ENCODE peak calls at places on chromosomes 3 and 15, in seven cellular contexts. One of them, this sample, is unnamed.

GRCh38 chr3:142366434-142366833 is 81.4 kb downstream of the XRN1 start:
- DNase-seq in fibroblast of the conjunctiva: no peak
- DNase-seq in anterior cingulate cortex: no peak
- DNase-seq in DMS153: no peak
- DNase-seq in Kasumi-1: peak
- DNase-seq in HTR-8/SVneo: peak
- DNase-seq in left ventricle myocardium superior: no peak
- DNase-seq in this sample: no peak

GRCh38 chr3:57397175-57398026 is 104.9 kb upstream of the ASB14 start:
- DNase-seq in fibroblast of the conjunctiva: peak
- DNase-seq in anterior cingulate cortex: no peak
- DNase-seq in DMS153: peak
- DNase-seq in Kasumi-1: peak
- DNase-seq in HTR-8/SVneo: peak
- DNase-seq in left ventricle myocardium superior: no peak
- DNase-seq in this sample: peak

GRCh38 chr15:40242216-40242599 is 3.3 kb downstream of the PAK6 start:
- DNase-seq in fibroblast of the conjunctiva: no peak
- DNase-seq in anterior cingulate cortex: no peak
- DNase-seq in DMS153: no peak
- DNase-seq in Kasumi-1: no peak
- DNase-seq in HTR-8/SVneo: no peak
- DNase-seq in left ventricle myocardium superior: no peak
- DNase-seq in this sample: no peak

GRCh38 chr15:85335193-85335939 is 45.0 kb upstream of the AKAP13 start:
- DNase-seq in fibroblast of the conjunctiva: no peak
- DNase-seq in anterior cingulate cortex: no peak
- DNase-seq in DMS153: no peak
- DNase-seq in Kasumi-1: no peak
- DNase-seq in HTR-8/SVneo: no peak
- DNase-seq in left ventricle myocardium superior: no peak
- DNase-seq in this sample: no peak

GRCh38 chr3:194321666-194322640 is 29.2 kb downstream of the CPN2 start:
- DNase-seq in fibroblast of the conjunctiva: no peak
- DNase-seq in anterior cingulate cortex: no peak
- DNase-seq in DMS153: peak
- DNase-seq in Kasumi-1: no peak
- DNase-seq in HTR-8/SVneo: no peak
- DNase-seq in left ventricle myocardium superior: no peak
- DNase-seq in this sample: peak

GRCh38 chr15:41870689-41871081 is 23.2 kb downstream of the SPTBN5 start:
- DNase-seq in fibroblast of the conjunctiva: no peak
- DNase-seq in anterior cingulate cortex: no peak
- DNase-seq in DMS153: no peak
- DNase-seq in Kasumi-1: no peak
- DNase-seq in HTR-8/SVneo: peak
- DNase-seq in left ventricle myocardium superior: peak
- DNase-seq in this sample: peak

GRCh38 chr3:127479449-127479848 is 111.1 kb downstream of the TPRA1 start:
- DNase-seq in fibroblast of the conjunctiva: no peak
- DNase-seq in anterior cingulate cortex: no peak
- DNase-seq in DMS153: no peak
- DNase-seq in Kasumi-1: no peak
- DNase-seq in HTR-8/SVneo: no peak
- DNase-seq in left ventricle myocardium superior: peak
- DNase-seq in this sample: no peak

GRCh38 chr3:183212565-183212964 is 40.5 kb upstream of the B3GNT5 start:
- DNase-seq in fibroblast of the conjunctiva: no peak
- DNase-seq in anterior cingulate cortex: no peak
- DNase-seq in DMS153: no peak
- DNase-seq in Kasumi-1: peak
- DNase-seq in HTR-8/SVneo: no peak
- DNase-seq in left ventricle myocardium superior: no peak
- DNase-seq in this sample: no peak

GRCh38 chr15:89003865-89004725 is 84.2 kb upstream of the ABHD2 start:
- DNase-seq in fibroblast of the conjunctiva: peak
- DNase-seq in anterior cingulate cortex: no peak
- DNase-seq in DMS153: no peak
- DNase-seq in Kasumi-1: peak
- DNase-seq in HTR-8/SVneo: peak
- DNase-seq in left ventricle myocardium superior: peak
- DNase-seq in this sample: no peak

GRCh38 chr3:49910409-49911123 is 6.9 kb upstream of the MST1R start:
- DNase-seq in fibroblast of the conjunctiva: no peak
- DNase-seq in anterior cingulate cortex: no peak
- DNase-seq in DMS153: no peak
- DNase-seq in Kasumi-1: no peak
- DNase-seq in HTR-8/SVneo: no peak
- DNase-seq in left ventricle myocardium superior: no peak
- DNase-seq in this sample: no peak

GRCh38 chr3:158539414-158540014 is 31.5 kb upstream of the MLF1 start:
- DNase-seq in fibroblast of the conjunctiva: peak
- DNase-seq in anterior cingulate cortex: no peak
- DNase-seq in DMS153: no peak
- DNase-seq in Kasumi-1: peak
- DNase-seq in HTR-8/SVneo: peak
- DNase-seq in left ventricle myocardium superior: no peak
- DNase-seq in this sample: peak

GRCh38 chr3:195692361-195692700 is 28.4 kb upstream of the MUC20 start:
- DNase-seq in fibroblast of the conjunctiva: no peak
- DNase-seq in anterior cingulate cortex: no peak
- DNase-seq in DMS153: no peak
- DNase-seq in Kasumi-1: no peak
- DNase-seq in HTR-8/SVneo: no peak
- DNase-seq in left ventricle myocardium superior: no peak
- DNase-seq in this sample: no peak

GRCh38 chr3:28745436-28745835 is 396.8 kb upstream of the AZI2 start:
- DNase-seq in fibroblast of the conjunctiva: no peak
- DNase-seq in anterior cingulate cortex: no peak
- DNase-seq in DMS153: no peak
- DNase-seq in Kasumi-1: no peak
- DNase-seq in HTR-8/SVneo: peak
- DNase-seq in left ventricle myocardium superior: no peak
- DNase-seq in this sample: no peak

GRCh38 chr15:27844018-27844666 is 255.0 kb downstream of the OCA2 start:
- DNase-seq in fibroblast of the conjunctiva: no peak
- DNase-seq in anterior cingulate cortex: no peak
- DNase-seq in DMS153: no peak
- DNase-seq in Kasumi-1: no peak
- DNase-seq in HTR-8/SVneo: peak
- DNase-seq in left ventricle myocardium superior: no peak
- DNase-seq in this sample: peak

GRCh38 chr3:161576733-161577510 is 80.3 kb downstream of the OTOL1 start:
- DNase-seq in fibroblast of the conjunctiva: no peak
- DNase-seq in anterior cingulate cortex: no peak
- DNase-seq in DMS153: peak
- DNase-seq in Kasumi-1: no peak
- DNase-seq in HTR-8/SVneo: no peak
- DNase-seq in left ventricle myocardium superior: no peak
- DNase-seq in this sample: no peak

GRCh38 chr3:60920519-60920918 is 330.7 kb downstream of the FHIT start:
- DNase-seq in fibroblast of the conjunctiva: no peak
- DNase-seq in anterior cingulate cortex: no peak
- DNase-seq in DMS153: no peak
- DNase-seq in Kasumi-1: no peak
- DNase-seq in HTR-8/SVneo: no peak
- DNase-seq in left ventricle myocardium superior: no peak
- DNase-seq in this sample: no peak

GRCh38 chr3:17810759-17811158 is 68.3 kb upstream of the TBC1D5 start:
- DNase-seq in fibroblast of the conjunctiva: no peak
- DNase-seq in anterior cingulate cortex: no peak
- DNase-seq in DMS153: no peak
- DNase-seq in Kasumi-1: no peak
- DNase-seq in HTR-8/SVneo: peak
- DNase-seq in left ventricle myocardium superior: no peak
- DNase-seq in this sample: no peak

GRCh38 chr3:97793415-97794019 is 28.3 kb upstream of the CRYBG3 start:
- DNase-seq in fibroblast of the conjunctiva: peak
- DNase-seq in anterior cingulate cortex: no peak
- DNase-seq in DMS153: peak
- DNase-seq in Kasumi-1: peak
- DNase-seq in HTR-8/SVneo: peak
- DNase-seq in left ventricle myocardium superior: no peak
- DNase-seq in this sample: peak

This sample was measured in RCC 7860.